ENCODE peak calls at places on chromosomes 13 and 19, in nine cellular contexts. I is T follicular helper cell; D is posterior vena cava; R is naive thymus-derived CD8-positive, alpha-beta T cell; E is pancreas; S is nucleus accumbens; P is HAP-1; L is HuH-7; V is NB4. A is an unnamed sample.

GRCh38 chr13:98496239-98496668 is 80.7 kb downstream of the STK24 start:
- DNase-seq in D (no peak), V (no peak), L (no peak), P (no peak), R (no peak), I (no peak), E (no peak), S (no peak), A (no peak)

GRCh38 chr13:30673669-30674521 is 56.2 kb downstream of the USPL1 start:
- DNase-seq in R (peak), I (peak), P (peak), L (peak), E (peak), S (peak), V (peak), D (peak), A (peak)

GRCh38 chr13:43572601-43573360 is 214.0 kb downstream of the ENOX1 start:
- DNase-seq in I (no peak), E (no peak), V (no peak), R (no peak), S (no peak), D (no peak), P (peak), L (no peak), A (peak)

GRCh38 chr19:49200238-49200862 is 42.8 kb downstream of the TRPM4 start:
- DNase-seq in V (no peak), E (no peak), I (no peak), P (no peak), R (no peak), S (no peak), L (no peak), D (peak), A (no peak)

GRCh38 chr13:109387438-109387837 is 398.9 kb downstream of the IRS2 start:
- DNase-seq in L (no peak), V (peak), R (no peak), I (no peak), D (no peak), E (no peak), P (no peak), S (no peak), A (no peak)

GRCh38 chr19:1011831-1012333 is 9.0 kb downstream of the TMEM259 start:
- DNase-seq in S (no peak), V (no peak), D (no peak), L (no peak), R (no peak), P (no peak), E (no peak), I (no peak), A (no peak)

GRCh38 chr19:39941615-39942507 is 7.4 kb upstream of the FCGBP start:
- DNase-seq in R (peak), S (no peak), D (no peak), V (peak), L (no peak), E (no peak), P (no peak), I (peak), A (no peak)

GRCh38 chr19:18939922-18940775 is 868 bp downstream of the HOMER3 start:
- DNase-seq in R (no peak), I (no peak), S (no peak), P (no peak), D (peak), E (peak), V (peak), L (peak), A (peak)

GRCh38 chr19:3057275-3057714 is 5.0 kb downstream of the TLE5 start:
- DNase-seq in E (peak), D (peak), I (no peak), S (peak), R (no peak), P (no peak), V (no peak), L (no peak), A (peak)

GRCh38 chr19:48844472-48844871 is 8.2 kb upstream of the HSD17B14 start:
- DNase-seq in P (no peak), D (no peak), I (no peak), S (no peak), R (no peak), E (no peak), V (peak), L (no peak), A (peak)

GRCh38 chr13:94233401-94233800 is 246.1 kb downstream of the DCT start:
- DNase-seq in E (no peak), R (no peak), L (no peak), V (no peak), D (no peak), I (no peak), S (no peak), P (no peak), A (peak)

GRCh38 chr19:6828698-6829633 is 56.5 kb downstream of the VAV1 start:
- DNase-seq in V (peak), D (peak), E (no peak), L (no peak), I (no peak), R (no peak), P (no peak), S (no peak), A (peak)

GRCh38 chr19:32489971-32490370 is 84.4 kb downstream of the DPY19L3 start:
- DNase-seq in R (no peak), P (no peak), D (no peak), E (no peak), L (no peak), S (no peak), I (no peak), V (no peak), A (no peak)

GRCh38 chr13:108944760-108945159 is 315.3 kb downstream of the MYO16 start:
- DNase-seq in E (no peak), R (no peak), L (no peak), I (no peak), P (no peak), D (no peak), S (no peak), V (peak), A (no peak)

GRCh38 chr19:19552811-19553210 is 14.7 kb downstream of the CILP2 start:
- DNase-seq in E (no peak), I (no peak), R (no peak), P (no peak), L (peak), S (no peak), V (peak), D (peak), A (peak)

GRCh38 chr19:35509861-35510625 is 3.4 kb downstream of the DMKN start:
- DNase-seq in S (peak), D (peak), L (peak), V (peak), P (peak), R (peak), E (peak), I (peak), A (peak)

GRCh38 chr13:42969558-42970172 is 22.4 kb downstream of the EPSTI1 start:
- DNase-seq in V (peak), L (peak), S (peak), P (peak), E (peak), I (peak), R (peak), D (peak), A (peak)

GRCh38 chr19:28744943-28745342 is 468.0 kb downstream of the UQCRFS1 start:
- DNase-seq in E (no peak), L (no peak), P (no peak), R (no peak), I (no peak), D (no peak), V (no peak), S (no peak), A (no peak)

GRCh38 chr19:44552324-44552723 is 22.8 kb upstream of the CEACAM20 start:
- DNase-seq in E (no peak), P (peak), S (no peak), I (no peak), D (no peak), V (peak), R (no peak), L (peak), A (peak)

GRCh38 chr13:114230575-114230974 is 4.1 kb upstream of the CDC16 start:
- DNase-seq in P (no peak), E (no peak), V (no peak), R (no peak), L (no peak), D (no peak), S (no peak), I (no peak), A (no peak)

GRCh38 chr13:66553391-66553790 is 676.7 kb downstream of the PCDH9 start:
- DNase-seq in L (no peak), D (no peak), R (no peak), P (no peak), S (no peak), I (no peak), E (no peak), V (no peak), A (no peak)

GRCh38 chr13:112619730-112620639 is 32.0 kb upstream of the TUBGCP3 start:
- DNase-seq in P (peak), D (peak), L (no peak), V (peak), R (no peak), I (no peak), S (no peak), E (no peak), A (no peak)

GRCh38 chr13:42137856-42138537 is 89.5 kb downstream of the DGKH start:
- DNase-seq in R (no peak), D (no peak), L (no peak), E (no peak), V (no peak), S (no peak), P (no peak), I (no peak), A (no peak)

GRCh38 chr13:76820759-76821158 is 65.4 kb downstream of the KCTD12 start:
- DNase-seq in D (peak), E (no peak), V (no peak), R (no peak), I (no peak), P (no peak), S (no peak), L (no peak), A (no peak)

GRCh38 chr13:84136582-84136981 is 254.3 kb upstream of the SLITRK1 start:
- DNase-seq in S (no peak), I (no peak), L (no peak), P (no peak), D (no peak), R (no peak), V (peak), E (no peak), A (no peak)

GRCh38 chr19:49691243-49692101 is 556 bp downstream of the CPT1C start:
- DNase-seq in S (peak), R (no peak), V (peak), E (no peak), I (no peak), L (no peak), P (no peak), D (no peak), A (no peak)